ENCODE peak calls at places on chromosomes 4 and X, in five cellular contexts. G is tibial artery, T is keratinocyte, J is neural progenitor cell, Y is MM.1S. K is an unnamed sample.

GRCh38 chr4:159856451-159856850 is 753.6 kb downstream of the RAPGEF2 start:
- DNase-seq in G (no peak), T (no peak), J (peak; percentile 28), Y (no peak), K (peak; percentile 92)

GRCh38 chr4:126727461-126727860 is 905.3 kb upstream of the INTU start:
- DNase-seq in G (no peak), T (peak; percentile 36), J (no peak), Y (no peak), K (no peak)

GRCh38 chr4:19478791-19479190 is 772.9 kb upstream of the SLIT2 start:
- DNase-seq in G (no peak), T (no peak), J (no peak), Y (no peak), K (no peak)

GRCh38 chr4:122783301-122784215 is 43.1 kb upstream of the FGF2 start:
- DNase-seq in G (peak; percentile 53), T (peak; percentile 69), J (peak; percentile 77), Y (no peak), K (peak; percentile 99)

GRCh38 chrX:29488919-29489318 is 726.4 kb upstream of the MAGEB2 start:
- DNase-seq in G (no peak), T (no peak), J (no peak), Y (peak; percentile 70), K (no peak)

GRCh38 chrX:10015711-10016515 is 48.8 kb downstream of the CLDN34 start:
- DNase-seq in G (no peak), T (no peak), J (peak; percentile 65), Y (peak; percentile 16), K (peak; percentile 56)

GRCh38 chrX:146449243-146449642 is 360.3 kb upstream of the CXorf51B start:
- DNase-seq in G (no peak), T (no peak), J (no peak), Y (no peak), K (no peak)

GRCh38 chr4:140851032-140851636 is 94.9 kb upstream of the TBC1D9 start:
- DNase-seq in G (peak; percentile 30), T (peak; percentile 23), J (peak; percentile 80), Y (peak; percentile 64), K (peak; percentile 76)

GRCh38 chr4:98482847-98483806 is 175.3 kb downstream of the TSPAN5 start:
- DNase-seq in G (no peak), T (peak; percentile 75), J (no peak), Y (no peak), K (no peak)

GRCh38 chr4:149183638-149184037 is 632.0 kb downstream of the IQCM start:
- DNase-seq in G (no peak), T (no peak), J (peak; percentile 27), Y (no peak), K (peak; percentile 87)

GRCh38 chrX:134173541-134174272 is 63.3 kb upstream of the CCDC160 start:
- DNase-seq in G (no peak), T (no peak), J (peak; percentile 77), Y (no peak), K (peak; percentile 74)

GRCh38 chrX:119303137-119303536 is 67.1 kb downstream of the PGRMC1 start:
- DNase-seq in G (no peak), T (no peak), J (no peak), Y (no peak), K (no peak)

GRCh38 chr4:81631958-81632439 is 160.3 kb upstream of the RASGEF1B start:
- DNase-seq in G (no peak), T (peak; percentile 99), J (no peak), Y (peak; percentile 80), K (peak; percentile 93)

GRCh38 chr4:96260071-96260682 is 420.3 kb downstream of the PDHA2 start:
- DNase-seq in G (no peak), T (no peak), J (peak; percentile 37), Y (no peak), K (peak; percentile 91)

GRCh38 chrX:140817943-140818342 is 108.4 kb downstream of the LINC00632 start:
- DNase-seq in G (no peak), T (no peak), J (peak; percentile 33), Y (peak; percentile 57), K (peak; percentile 35)

GRCh38 chrX:118761950-118762725 is 34.7 kb downstream of the IL13RA1 start:
- DNase-seq in G (no peak), T (no peak), J (peak; percentile 35), Y (no peak), K (no peak)

GRCh38 chr4:54224960-54225670 is 4.0 kb upstream of the PDGFRA start:
- DNase-seq in G (no peak), T (no peak), J (peak; percentile 7), Y (no peak), K (peak; percentile 31)

GRCh38 chr4:80266902-80267380 is 477 bp downstream of the FGF5 start:
- DNase-seq in G (no peak), T (no peak), J (peak; percentile 50), Y (no peak), K (peak; percentile 50)

GRCh38 chrX:37746268-37746931 is 33.5 kb upstream of the CYBB start:
- DNase-seq in G (no peak), T (no peak), J (no peak), Y (peak; percentile 24), K (peak; percentile 3)

GRCh38 chr4:56512166-56512565 is 6.6 kb downstream of the ARL9 start:
- DNase-seq in G (no peak), T (no peak), J (no peak), Y (no peak), K (no peak)

GRCh38 chr4:83536649-83537352 is 893 bp downstream of the GPAT3 start:
- DNase-seq in G (no peak), T (no peak), J (peak; percentile 21), Y (no peak), K (no peak)

GRCh38 chrX:102129473-102129872 is 4.0 kb downstream of the TCEAL2 start:
- DNase-seq in G (no peak), T (no peak), J (no peak), Y (peak; percentile 34), K (no peak)

GRCh38 chrX:56107320-56107719 is 124.8 kb upstream of the KLF8 start:
- DNase-seq in G (no peak), T (no peak), J (no peak), Y (no peak), K (no peak)

GRCh38 chr4:14334166-14334565 is 668.1 kb upstream of the CPEB2 start:
- DNase-seq in G (no peak), T (no peak), J (no peak), Y (no peak), K (no peak)

GRCh38 chrX:131650637-131651410 is 107.0 kb downstream of the OR13H1 start:
- DNase-seq in G (no peak), T (no peak), J (no peak), Y (no peak), K (no peak)

GRCh38 chrX:75107863-75108509 is 48.1 kb downstream of the ABCB7 start:
- DNase-seq in G (no peak), T (no peak), J (no peak), Y (no peak), K (peak; percentile 46)

GRCh38 chr4:54539500-54540029 is 118.2 kb upstream of the KIT start:
- DNase-seq in G (peak; percentile 32), T (no peak), J (peak; percentile 91), Y (no peak), K (peak; percentile 84)

GRCh38 chrX:9390693-9391368 is 74.0 kb upstream of the TBL1X start:
- DNase-seq in G (no peak), T (no peak), J (no peak), Y (no peak), K (no peak)

GRCh38 chr4:27844359-27844758 is 983.7 kb downstream of the STIM2 start:
- DNase-seq in G (no peak), T (no peak), J (no peak), Y (no peak), K (no peak)

GRCh38 chrX:132489256-132490085 is 633 bp upstream of the MBNL3 start:
- DNase-seq in G (peak; percentile 45), T (no peak), J (peak; percentile 66), Y (peak; percentile 63), K (peak; percentile 53)

GRCh38 chrX:13110427-13111324 is 66.3 kb upstream of the FAM9C start:
- DNase-seq in G (peak; percentile 57), T (no peak), J (no peak), Y (no peak), K (peak; percentile 50)

GRCh38 chr4:2295535-2296442 is 33.9 kb upstream of the MXD4 start:
- DNase-seq in G (no peak), T (no peak), J (no peak), Y (no peak), K (no peak)

GRCh38 chr4:2135083-2135482 is 76.0 kb downstream of the NAT8L start:
- DNase-seq in G (no peak), T (no peak), J (no peak), Y (no peak), K (no peak)

GRCh38 chr4:88159137-88159725 is 792 bp upstream of the ABCG2 start:
- DNase-seq in G (no peak), T (no peak), J (no peak), Y (no peak), K (peak; percentile 83)
- H3K27ac ChIP-seq in G (no peak overlapping the region), T (peak overlapping the region; percentile 62), J (no peak overlapping the region), Y (no peak overlapping the region), K (peak overlapping the region; percentile 92)

DNA sequence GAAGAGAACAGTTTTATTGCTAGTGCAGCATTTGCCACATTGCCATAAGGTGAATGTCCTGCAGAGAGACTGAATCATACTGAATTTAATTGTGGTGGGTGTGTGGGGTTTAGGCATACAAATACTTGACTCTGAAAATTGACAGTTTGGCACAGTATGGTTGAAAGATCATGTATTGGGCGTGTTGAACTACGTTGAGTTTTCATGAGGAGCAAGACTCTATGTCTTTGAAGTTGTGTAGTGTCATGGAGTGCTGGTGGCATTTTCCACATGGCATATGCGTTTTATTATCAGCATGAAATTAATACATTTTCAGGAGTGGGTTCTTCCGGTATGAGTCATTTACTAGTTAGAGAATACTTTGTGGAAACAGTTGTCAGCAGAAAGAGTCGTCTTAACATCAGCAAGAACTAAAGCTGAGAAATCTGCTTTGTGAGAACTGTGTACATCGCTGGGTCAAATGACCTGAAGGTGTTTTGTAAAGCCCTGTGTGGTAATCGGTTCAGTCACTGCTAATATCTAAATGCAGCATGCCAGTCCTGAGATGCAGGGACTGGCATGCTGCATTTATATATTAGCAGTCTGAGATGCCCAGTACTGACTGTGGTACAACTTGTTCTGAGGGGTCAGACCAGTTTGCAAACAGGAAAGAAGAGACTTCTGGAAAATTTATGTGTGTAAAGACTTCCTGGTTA is 50.3 kb downstream of the ARHGAP10 start:
- DNase-seq in G (no peak), T (no peak), J (no peak), Y (no peak), K (no peak)
- H3K27ac ChIP-seq in G (no peak overlapping the region), T (peak overlapping the region; percentile 47), J (peak overlapping the region; percentile 77), Y (no peak overlapping the region), K (no peak overlapping the region)

GRCh38 chr4:6300359-6300758 is 30.7 kb downstream of the WFS1 start:
- DNase-seq in G (no peak), T (no peak), J (no peak), Y (no peak), K (no peak)
- H3K27ac ChIP-seq in G (no peak overlapping the region), T (no peak overlapping the region), J (no peak overlapping the region), Y (no peak overlapping the region), K (no peak overlapping the region)

DNA sequence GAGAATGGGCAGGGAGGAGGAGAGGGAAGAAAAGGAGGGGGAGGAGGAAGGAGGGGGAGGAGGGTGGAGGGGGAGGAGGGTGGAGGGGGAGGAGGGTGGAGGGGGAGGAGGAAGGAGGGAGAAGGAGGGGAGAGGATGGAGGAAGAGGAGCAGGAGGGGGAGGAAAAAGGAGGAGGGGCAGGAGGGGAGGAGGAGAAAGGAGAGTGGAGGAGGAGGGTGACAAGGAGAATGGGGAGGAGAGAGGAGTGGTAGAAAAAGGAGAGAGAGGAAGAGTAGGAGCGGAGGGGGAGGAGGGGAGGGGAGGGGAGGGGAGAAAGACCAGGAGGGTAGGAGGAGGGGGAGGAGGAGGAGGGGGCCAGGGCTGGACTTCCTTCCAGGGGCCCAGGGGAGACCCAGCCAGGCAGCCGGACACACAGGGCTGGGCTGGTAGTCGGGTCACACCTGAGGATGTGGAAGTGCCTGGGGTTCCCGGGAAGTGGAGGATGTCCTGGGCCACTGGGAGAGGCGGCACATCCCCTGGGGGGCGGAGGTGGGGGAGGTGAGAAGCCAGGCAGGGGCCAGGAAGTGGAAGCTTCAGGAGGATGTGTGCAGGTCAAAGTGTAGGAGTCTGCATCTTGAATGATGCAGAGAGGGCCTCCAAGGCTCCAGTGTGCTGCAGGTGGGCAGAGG is 18.7 kb downstream of the IL3RA start:
- DNase-seq in G (no peak), T (no peak), J (peak; percentile 41), Y (no peak), K (peak; percentile 72)
- H3K27ac ChIP-seq in G (no peak overlapping the region), T (no peak overlapping the region), J (peak overlapping the region; percentile 88), Y (no peak overlapping the region), K (peak overlapping the region; percentile 60)